ENCODE peak calls at places on chromosomes 11 and 22, in five cellular contexts. C is astrocyte, B is PC-9, U is mesendoderm, Q is RWPE2. Y is an unnamed sample. For H3K4me1, the result is how much of the 10 kb centered on the place peaks cover.

GRCh38 chr11:72006309-72007088 is 7.8 kb downstream of the IL18BP start:
- DNase-seq in C (no peak), Q (no peak), B (no peak), U (no peak), Y (no peak)

GRCh38 chr11:62847767-62848314 is 8.5 kb upstream of the WDR74 start:
- DNase-seq in U (no peak), Q (no peak), C (no peak), B (peak), Y (no peak)

GRCh38 chr11:11070976-11071375 is 213.1 kb upstream of the ZBED5 start:
- DNase-seq in B (no peak), Q (no peak), C (no peak), U (no peak), Y (no peak)

GRCh38 chr11:64677441-64678023 is 45.5 kb downstream of the NRXN2 start:
- DNase-seq in B (no peak), Q (no peak), U (no peak), C (no peak), Y (no peak)

GRCh38 chr22:23067023-23067650 is 3.2 kb upstream of the GNAZ start:
- DNase-seq in B (no peak), U (no peak), C (no peak), Q (peak), Y (no peak)

GRCh38 chr22:44192098-44192810 is 11.5 kb downstream of the PARVG start:
- DNase-seq in C (no peak), Q (no peak), B (peak), U (peak), Y (no peak)

GRCh38 chr11:69429716-69430491 is 51.6 kb upstream of the LINC01488 start:
- DNase-seq in B (no peak), Q (no peak), C (no peak), U (no peak), Y (no peak)

GRCh38 chr11:17314232-17314547 is 37.4 kb upstream of the NCR3LG1 start:
- DNase-seq in Q (no peak), B (no peak), C (peak), U (no peak), Y (peak)

GRCh38 chr11:122248130-122248529 is 132.1 kb upstream of the BLID start:
- DNase-seq in B (no peak), Q (no peak), C (no peak), U (no peak), Y (no peak)

GRCh38 chr22:19640306-19640705 is 74.0 kb upstream of the SEPTIN5 start:
- DNase-seq in B (no peak), C (no peak), U (no peak), Q (no peak), Y (no peak)

GRCh38 chr11:127223633-127224032 is 223.1 kb upstream of the KIRREL3 start:
- DNase-seq in U (no peak), C (no peak), B (no peak), Q (no peak), Y (no peak)

GRCh38 chr11:60699282-60699681 is at the start of gene MS4A8:
- DNase-seq in Q (no peak), B (no peak), C (no peak), U (no peak), Y (no peak)

GRCh38 chr11:12785901-12786300 is 111.7 kb downstream of the TEAD1 start:
- DNase-seq in B (no peak), U (no peak), Q (no peak), C (no peak), Y (no peak)
- H3K4me1 ChIP-seq in B (under half), U (under half), Q (under half), C (under half), Y (under half)

DNA sequence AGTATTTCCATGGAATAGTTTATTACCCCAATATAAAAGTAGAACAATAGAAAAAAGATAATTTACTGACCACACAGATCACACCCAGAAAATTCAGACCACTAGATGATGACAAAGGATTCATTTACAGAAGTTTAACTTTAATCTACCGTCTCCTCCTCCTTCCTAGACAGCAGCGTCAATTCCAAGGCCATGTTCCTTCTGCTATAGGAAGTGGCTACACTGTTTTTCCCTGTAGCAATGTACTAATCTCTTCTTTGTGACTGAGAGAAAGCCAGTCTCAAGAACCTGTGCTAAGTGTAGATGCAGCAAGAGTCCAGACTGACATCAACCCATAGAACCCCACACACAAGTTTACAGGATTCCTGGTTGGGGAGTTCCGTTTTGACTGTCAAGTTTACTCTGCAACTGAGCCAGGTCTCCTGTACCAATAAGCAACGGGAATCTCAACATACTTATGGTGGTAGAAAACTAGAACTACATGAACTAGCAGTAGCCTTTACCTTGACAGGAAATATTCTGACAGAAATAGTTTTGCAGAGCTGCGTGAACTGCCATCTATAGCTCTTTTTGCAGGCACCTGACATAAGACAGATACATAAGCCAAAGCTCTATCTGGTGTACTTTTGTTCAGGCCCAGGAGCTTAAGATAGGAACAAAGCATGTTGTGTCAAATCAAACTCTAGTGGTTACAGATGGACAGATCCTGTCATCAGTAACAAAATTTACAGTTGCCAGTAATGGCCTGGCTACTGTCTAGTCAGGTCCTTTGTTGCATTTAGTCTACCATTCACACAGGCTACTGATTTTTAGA is 42.9 kb downstream of the MRTFA start:
- DNase-seq in C (no peak), B (no peak), Q (no peak), U (no peak), Y (no peak)
- H3K4me1 ChIP-seq in C (under half), B (half or more), Q (half or more), U (under half), Y (half or more)

GRCh38 chr11:124760205-124760652 is 1.9 kb downstream of the ESAM start:
- DNase-seq in Q (no peak), U (no peak), B (no peak), C (no peak), Y (no peak)

GRCh38 chr11:124756753-124757227 is 4.7 kb upstream of the VSIG2 start:
- DNase-seq in C (no peak), U (no peak), B (no peak), Q (no peak), Y (no peak)

GRCh38 chr11:124757320-124757719 is 4.8 kb downstream of the ESAM start:
- DNase-seq in C (no peak), U (no peak), B (no peak), Q (no peak), Y (no peak)

GRCh38 chr11:124759268-124760204 is 2.6 kb downstream of the ESAM start:
- DNase-seq in Q (no peak), U (peak), C (no peak), B (no peak), Y (no peak)

GRCh38 chr11:124758355-124759267 is 3.5 kb downstream of the ESAM start:
- DNase-seq in Q (peak), C (peak), B (no peak), U (peak), Y (peak)
- H3K4me1 ChIP-seq in Q (under half), C (under half), B (under half), U (under half), Y (under half)

DNA sequence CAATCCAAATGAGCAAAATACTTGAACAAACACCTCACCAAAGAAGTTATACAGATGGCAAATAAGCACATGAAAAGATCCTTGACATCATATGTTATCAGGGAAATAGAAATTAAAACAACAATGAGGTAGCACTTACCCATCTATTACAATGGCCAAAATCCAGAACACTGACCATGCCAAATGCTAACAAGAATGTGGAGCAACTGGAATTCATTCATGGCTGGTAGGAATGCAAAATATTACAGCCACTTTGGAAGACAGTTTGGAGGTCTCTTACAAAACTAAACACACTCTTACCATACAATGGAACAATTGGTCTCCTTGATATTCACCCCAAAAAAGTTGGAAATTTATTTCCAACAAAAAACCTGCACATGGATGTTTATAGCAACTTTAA is 19.1 kb upstream of the FAM181B start:
- DNase-seq in C (no peak), U (no peak), B (no peak), Q (no peak), Y (no peak)
- H3K4me1 ChIP-seq in C (under half), U (under half), B (under half), Q (under half), Y (under half)

GRCh38 chr22:18068381-18068988 is 9.3 kb upstream of the PEX26 start:
- DNase-seq in C (peak), B (no peak), Q (no peak), U (peak), Y (no peak)

GRCh38 chr22:18067121-18067520 is 10.7 kb upstream of the PEX26 start:
- DNase-seq in Q (no peak), C (no peak), B (no peak), U (no peak), Y (no peak)

GRCh38 chr22:18066181-18066859 is 11.5 kb upstream of the PEX26 start:
- DNase-seq in Q (no peak), C (no peak), U (no peak), B (no peak), Y (no peak)

GRCh38 chr22:18068991-18069390 is 8.8 kb upstream of the PEX26 start:
- DNase-seq in Q (no peak), C (no peak), B (no peak), U (no peak), Y (no peak)

DNA sequence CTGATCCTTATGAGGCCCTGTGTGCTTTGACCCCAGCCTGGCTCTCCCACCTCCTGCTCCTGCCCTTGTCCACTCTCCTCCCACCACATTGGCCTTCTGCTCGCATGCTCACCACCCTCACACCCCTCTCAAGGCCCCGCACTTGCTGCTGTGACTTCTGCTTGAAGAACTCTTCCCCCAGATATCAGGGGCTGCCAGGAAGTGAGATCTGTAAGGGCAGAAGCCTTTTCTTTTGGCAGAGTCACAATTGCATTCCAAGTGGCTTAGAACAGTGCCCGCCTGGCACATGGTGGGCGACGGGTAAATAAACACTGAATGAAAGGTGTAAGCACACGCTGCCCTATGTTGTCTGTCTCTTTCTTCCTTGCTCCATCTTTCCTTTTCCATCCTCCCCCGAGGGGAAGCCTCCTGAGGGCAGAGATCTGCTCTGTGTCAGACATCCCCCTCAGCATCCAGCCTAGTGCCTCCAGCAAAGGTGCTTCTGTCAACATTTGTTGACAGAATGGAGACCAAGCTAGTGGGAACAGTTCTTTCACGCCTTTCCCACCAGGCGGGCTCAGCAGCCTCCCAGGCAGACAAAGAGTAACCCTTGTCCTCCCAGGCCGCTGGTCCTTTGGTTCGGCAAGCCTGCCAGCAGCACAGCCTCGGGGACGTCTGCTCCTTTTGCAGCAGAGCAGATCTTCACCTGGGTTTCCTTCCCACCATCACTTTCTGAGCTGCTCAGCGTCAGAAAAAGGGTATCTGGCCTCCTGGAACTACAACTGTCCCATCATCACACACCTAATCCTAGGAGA is 10.0 kb upstream of the PEX26 start:
- DNase-seq in U (peak), Q (no peak), C (peak), B (no peak), Y (no peak)
- H3K4me1 ChIP-seq in U (under half), Q (under half), C (under half), B (under half), Y (under half)

DNA sequence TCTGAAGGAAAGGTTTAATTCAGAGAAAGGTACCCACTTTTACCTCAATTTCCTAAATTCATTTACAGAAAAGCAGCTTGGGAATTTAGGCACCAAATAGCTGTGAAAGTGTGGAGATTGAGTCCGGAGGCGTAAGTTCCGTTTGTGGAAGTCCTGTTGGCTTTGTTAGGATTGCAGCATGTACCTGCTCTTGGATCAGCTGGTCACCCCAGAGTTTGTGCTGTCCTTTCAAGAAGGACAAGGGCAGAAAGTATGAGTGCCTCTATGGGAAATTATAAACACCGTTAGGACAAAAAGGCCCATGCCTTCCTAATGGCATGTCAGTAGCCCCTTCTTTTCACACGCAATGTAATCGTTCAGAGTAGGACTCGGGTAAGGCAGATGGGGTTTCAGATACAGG is 97.8 kb downstream of the SCN3B start:
- DNase-seq in Q (no peak), U (no peak), B (no peak), C (no peak), Y (no peak)
- H3K4me1 ChIP-seq in Q (under half), U (under half), B (under half), C (under half), Y (under half)